ENCODE peak calls at places on chromosomes 5 and 9, in four cellular contexts. One of them, this sample, is unnamed.

GRCh38 chr5:55904152-55904551 is 53.0 kb downstream of the IL31RA start:
- DNase-seq in left ventricle myocardium inferior: peak; percentile 41
- DNase-seq in choroid plexus epithelial cell: peak; percentile 71
- DNase-seq in lower lobe of right lung: no peak
- DNase-seq in this sample: peak; percentile 48

GRCh38 chr5:120062515-120062917 is 401.6 kb upstream of the PRR16 start:
- DNase-seq in left ventricle myocardium inferior: no peak
- DNase-seq in choroid plexus epithelial cell: peak; percentile 46
- DNase-seq in lower lobe of right lung: no peak
- DNase-seq in this sample: no peak

GRCh38 chr9:32811251-32811650 is 27.9 kb downstream of the TMEM215 start:
- DNase-seq in left ventricle myocardium inferior: no peak
- DNase-seq in choroid plexus epithelial cell: no peak
- DNase-seq in lower lobe of right lung: no peak
- DNase-seq in this sample: no peak

GRCh38 chr9:2157277-2158105 is 142.3 kb downstream of the SMARCA2 start:
- DNase-seq in left ventricle myocardium inferior: peak; percentile 24
- DNase-seq in choroid plexus epithelial cell: peak; percentile 72
- DNase-seq in lower lobe of right lung: peak; percentile 52
- DNase-seq in this sample: no peak

GRCh38 chr9:98614941-98615340 is 93.8 kb downstream of the GABBR2 start:
- DNase-seq in left ventricle myocardium inferior: no peak
- DNase-seq in choroid plexus epithelial cell: no peak
- DNase-seq in lower lobe of right lung: no peak
- DNase-seq in this sample: no peak

GRCh38 chr9:33473216-33473615 is 508 bp downstream of the NOL6 start:
- DNase-seq in left ventricle myocardium inferior: no peak
- DNase-seq in choroid plexus epithelial cell: no peak
- DNase-seq in lower lobe of right lung: no peak
- DNase-seq in this sample: no peak

GRCh38 chr5:143019614-143020515 is 249.7 kb downstream of the ARHGAP26 start:
- DNase-seq in left ventricle myocardium inferior: no peak
- DNase-seq in choroid plexus epithelial cell: peak; percentile 46
- DNase-seq in lower lobe of right lung: no peak
- DNase-seq in this sample: no peak

GRCh38 chr5:150516011-150516410 is 8.1 kb downstream of the NDST1 start:
- DNase-seq in left ventricle myocardium inferior: peak; percentile 56
- DNase-seq in choroid plexus epithelial cell: peak; percentile 70
- DNase-seq in lower lobe of right lung: no peak
- DNase-seq in this sample: peak; percentile 44

DNA sequence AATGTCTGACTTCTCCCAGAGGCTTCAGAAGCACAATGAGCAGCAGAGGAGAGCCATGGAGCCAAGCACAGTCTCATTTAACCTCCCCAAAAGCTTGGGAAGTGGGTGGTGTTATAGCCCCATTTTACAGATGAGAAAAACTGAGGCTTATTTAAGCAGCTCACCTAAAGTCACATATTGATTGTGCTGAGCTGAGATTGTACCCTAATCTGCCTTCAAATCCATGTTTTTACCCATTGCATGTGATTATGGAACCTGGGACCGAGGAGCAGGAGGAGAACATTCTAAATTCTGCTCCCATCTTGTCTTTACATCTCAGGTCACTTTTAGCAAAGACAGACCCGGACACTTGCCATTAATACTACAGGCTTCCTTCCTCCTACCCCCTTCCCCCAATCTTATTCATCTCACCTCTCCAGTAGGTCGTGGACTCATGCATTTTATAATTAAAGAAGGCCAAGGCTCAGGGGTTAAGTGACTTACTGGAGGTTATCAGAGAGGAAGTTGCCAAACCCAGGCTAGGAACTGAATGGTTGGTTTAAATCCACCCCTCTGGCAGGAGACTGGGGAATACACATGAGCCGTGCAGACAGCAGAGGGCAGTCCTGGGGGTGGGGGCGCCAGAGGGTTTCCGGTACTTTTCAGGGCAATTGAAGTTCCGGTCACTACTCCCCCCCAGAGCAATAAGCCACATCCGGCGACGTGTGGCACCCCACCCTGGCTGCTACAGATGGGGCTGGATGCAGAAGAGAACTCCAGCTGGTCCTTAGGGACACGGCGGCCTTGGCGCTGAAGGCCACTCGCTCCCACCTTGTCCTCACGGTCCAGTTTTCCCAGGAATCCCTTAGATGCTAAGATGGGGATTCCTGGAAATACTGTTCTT is 51.0 kb upstream of the IL17B start:
- DNase-seq in left ventricle myocardium inferior: peak; percentile 74
- DNase-seq in choroid plexus epithelial cell: peak; percentile 64
- DNase-seq in lower lobe of right lung: peak; percentile 73
- DNase-seq in this sample: peak; percentile 38
- TF ChIP-seq CTCF in left ventricle myocardium inferior: peak; percentile 29
- TF ChIP-seq CTCF in choroid plexus epithelial cell: peak; percentile 51
- TF ChIP-seq CTCF in lower lobe of right lung: peak; percentile 42
- TF ChIP-seq CTCF in this sample: peak; percentile 19

GRCh38 chr9:129644902-129645301 is 3.0 kb upstream of the ASB6 start:
- DNase-seq in left ventricle myocardium inferior: no peak
- DNase-seq in choroid plexus epithelial cell: no peak
- DNase-seq in lower lobe of right lung: no peak
- DNase-seq in this sample: no peak
- TF ChIP-seq CTCF in left ventricle myocardium inferior: no peak
- TF ChIP-seq CTCF in choroid plexus epithelial cell: no peak
- TF ChIP-seq CTCF in lower lobe of right lung: no peak
- TF ChIP-seq CTCF in this sample: no peak

GRCh38 chr5:160789219-160789820 is 62.7 kb downstream of the ATP10B start:
- DNase-seq in left ventricle myocardium inferior: no peak
- DNase-seq in choroid plexus epithelial cell: no peak
- DNase-seq in lower lobe of right lung: no peak
- DNase-seq in this sample: no peak

GRCh38 chr5:160792732-160793454 is 59.1 kb downstream of the ATP10B start:
- DNase-seq in left ventricle myocardium inferior: no peak
- DNase-seq in choroid plexus epithelial cell: no peak
- DNase-seq in lower lobe of right lung: no peak
- DNase-seq in this sample: no peak

GRCh38 chr5:160792281-160792680 is 59.7 kb downstream of the ATP10B start:
- DNase-seq in left ventricle myocardium inferior: no peak
- DNase-seq in choroid plexus epithelial cell: no peak
- DNase-seq in lower lobe of right lung: no peak
- DNase-seq in this sample: no peak

GRCh38 chr5:160787247-160787646 is 64.8 kb downstream of the ATP10B start:
- DNase-seq in left ventricle myocardium inferior: no peak
- DNase-seq in choroid plexus epithelial cell: no peak
- DNase-seq in lower lobe of right lung: no peak
- DNase-seq in this sample: no peak
- TF ChIP-seq CTCF in left ventricle myocardium inferior: no peak
- TF ChIP-seq CTCF in choroid plexus epithelial cell: peak; percentile 25
- TF ChIP-seq CTCF in lower lobe of right lung: peak; percentile 39
- TF ChIP-seq CTCF in this sample: no peak

DNA sequence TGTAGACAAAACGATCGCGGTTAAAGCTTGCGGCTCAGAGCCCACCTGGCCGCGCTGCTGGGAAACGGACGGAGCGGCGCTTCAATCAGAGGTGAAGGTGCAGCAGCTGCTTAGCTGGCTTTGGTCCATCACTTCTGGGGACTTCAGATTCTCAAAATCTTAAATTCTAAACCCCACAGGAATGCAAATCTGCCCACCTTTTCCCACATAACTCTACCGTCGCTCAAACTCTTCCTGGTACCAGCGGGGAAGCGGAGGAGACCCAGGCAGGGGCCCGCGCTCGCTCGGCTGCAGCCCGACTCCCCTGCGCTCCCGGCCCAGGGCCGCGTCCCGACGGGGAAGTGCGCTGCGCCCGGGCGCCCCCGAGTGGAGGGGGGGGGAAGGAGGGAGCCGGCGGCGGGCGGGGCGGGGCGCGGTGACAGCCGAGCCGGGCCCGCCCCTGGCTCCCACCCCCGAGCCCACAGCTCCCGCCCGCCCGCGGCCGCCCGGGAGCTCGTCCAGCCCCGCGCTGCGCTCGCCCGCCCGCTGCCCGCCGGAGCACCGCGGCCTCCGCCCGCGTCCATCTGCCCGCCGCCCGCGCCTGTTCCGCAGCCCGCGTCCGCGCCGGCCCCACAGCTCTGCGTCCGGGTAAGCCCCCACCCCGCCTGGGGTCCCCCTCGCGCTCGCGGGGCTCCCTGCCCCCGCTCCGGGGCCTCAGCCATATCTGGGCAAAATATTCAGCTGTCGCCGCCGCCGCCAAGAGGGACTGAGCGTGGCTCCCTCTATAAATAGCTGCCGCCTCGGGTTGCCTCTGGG is at the start of gene TMOD1:
- DNase-seq in left ventricle myocardium inferior: peak; percentile 82
- DNase-seq in choroid plexus epithelial cell: no peak
- DNase-seq in lower lobe of right lung: peak; percentile 78
- DNase-seq in this sample: peak; percentile 55
- TF ChIP-seq CTCF in left ventricle myocardium inferior: peak; percentile 26
- TF ChIP-seq CTCF in choroid plexus epithelial cell: no peak
- TF ChIP-seq CTCF in lower lobe of right lung: peak; percentile 17
- TF ChIP-seq CTCF in this sample: no peak

GRCh38 chr9:129322022-129322621 is 144.1 kb upstream of the IER5L start:
- DNase-seq in left ventricle myocardium inferior: no peak
- DNase-seq in choroid plexus epithelial cell: no peak
- DNase-seq in lower lobe of right lung: no peak
- DNase-seq in this sample: no peak

GRCh38 chr9:129319076-129319937 is 141.2 kb upstream of the IER5L start:
- DNase-seq in left ventricle myocardium inferior: no peak
- DNase-seq in choroid plexus epithelial cell: no peak
- DNase-seq in lower lobe of right lung: no peak
- DNase-seq in this sample: no peak

GRCh38 chr9:129321511-129322021 is 143.5 kb upstream of the IER5L start:
- DNase-seq in left ventricle myocardium inferior: no peak
- DNase-seq in choroid plexus epithelial cell: no peak
- DNase-seq in lower lobe of right lung: no peak
- DNase-seq in this sample: no peak

GRCh38 chr9:129319938-129320481 is 141.9 kb upstream of the IER5L start:
- DNase-seq in left ventricle myocardium inferior: no peak
- DNase-seq in choroid plexus epithelial cell: no peak
- DNase-seq in lower lobe of right lung: no peak
- DNase-seq in this sample: no peak

GRCh38 chr9:129320575-129321311 is 142.7 kb upstream of the IER5L start:
- DNase-seq in left ventricle myocardium inferior: peak; percentile 65
- DNase-seq in choroid plexus epithelial cell: peak; percentile 95
- DNase-seq in lower lobe of right lung: peak; percentile 76
- DNase-seq in this sample: peak; percentile 66
- TF ChIP-seq CTCF in left ventricle myocardium inferior: peak; percentile 38
- TF ChIP-seq CTCF in choroid plexus epithelial cell: peak; percentile 43
- TF ChIP-seq CTCF in lower lobe of right lung: peak; percentile 22
- TF ChIP-seq CTCF in this sample: no peak

GRCh38 chr9:91882628-91883027 is 67.4 kb downstream of the ROR2 start:
- DNase-seq in left ventricle myocardium inferior: no peak
- DNase-seq in choroid plexus epithelial cell: no peak
- DNase-seq in lower lobe of right lung: no peak
- DNase-seq in this sample: no peak
- TF ChIP-seq CTCF in left ventricle myocardium inferior: no peak
- TF ChIP-seq CTCF in choroid plexus epithelial cell: no peak
- TF ChIP-seq CTCF in lower lobe of right lung: no peak
- TF ChIP-seq CTCF in this sample: no peak

GRCh38 chr9:128724744-128725211 is 851 bp upstream of the ZDHHC12 start:
- DNase-seq in left ventricle myocardium inferior: peak; percentile 79
- DNase-seq in choroid plexus epithelial cell: peak; percentile 85
- DNase-seq in lower lobe of right lung: peak; percentile 73
- DNase-seq in this sample: peak; percentile 70

GRCh38 chr9:128722380-128723351 is 1.3 kb downstream of the ZDHHC12 start:
- DNase-seq in left ventricle myocardium inferior: no peak
- DNase-seq in choroid plexus epithelial cell: no peak
- DNase-seq in lower lobe of right lung: no peak
- DNase-seq in this sample: no peak

GRCh38 chr9:128721487-128722010 is 2.4 kb downstream of the ZDHHC12 start:
- DNase-seq in left ventricle myocardium inferior: no peak
- DNase-seq in choroid plexus epithelial cell: no peak
- DNase-seq in lower lobe of right lung: no peak
- DNase-seq in this sample: no peak

GRCh38 chr9:128723352-128723865 is 518 bp downstream of the ZDHHC12 start:
- DNase-seq in left ventricle myocardium inferior: no peak
- DNase-seq in choroid plexus epithelial cell: no peak
- DNase-seq in lower lobe of right lung: no peak
- DNase-seq in this sample: no peak

DNA sequence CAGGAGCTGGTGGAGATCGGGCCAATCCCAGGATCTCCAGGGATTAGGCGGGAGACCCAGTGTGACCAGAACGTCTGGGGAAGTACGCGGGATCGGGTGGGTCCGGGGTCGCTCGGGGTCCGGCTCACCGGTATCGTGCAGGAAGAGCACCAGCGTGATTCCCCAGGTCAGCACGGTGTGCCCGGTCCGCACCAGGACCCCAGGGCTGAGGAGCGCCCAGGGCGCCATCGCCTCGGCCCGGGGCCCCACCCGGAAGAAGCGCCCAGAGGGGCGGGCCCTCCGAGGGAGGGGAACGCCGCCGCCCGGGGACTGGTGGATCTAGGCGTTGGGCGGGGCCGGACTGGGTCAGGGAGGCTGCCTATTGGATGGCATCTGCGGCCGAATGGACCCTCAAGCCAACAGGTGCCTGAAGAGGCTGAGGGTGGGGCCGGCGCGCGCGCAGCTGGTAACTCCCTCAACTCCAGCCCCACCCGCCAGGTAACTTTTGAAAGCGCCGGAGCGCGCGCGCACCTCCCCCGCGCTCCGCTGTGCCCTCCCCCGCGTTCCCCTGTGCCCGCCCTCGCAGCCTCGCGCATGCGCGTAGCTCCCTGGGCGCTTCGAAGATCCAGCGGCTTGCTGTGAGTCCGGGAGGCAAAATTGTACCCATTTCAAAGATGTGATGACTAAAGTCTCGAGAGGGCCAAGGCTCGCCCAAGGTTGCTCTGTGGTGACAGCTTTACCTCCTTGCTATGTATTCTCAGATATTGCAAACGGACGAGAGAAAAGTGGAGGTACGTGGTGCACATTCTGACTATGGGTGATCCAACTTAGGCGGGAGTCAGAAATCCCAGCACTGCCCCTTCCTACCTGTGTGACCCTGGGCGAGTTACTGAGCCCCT is at the start of gene ZDHHC12:
- DNase-seq in left ventricle myocardium inferior: peak; percentile 96
- DNase-seq in choroid plexus epithelial cell: peak; percentile 96
- DNase-seq in lower lobe of right lung: peak; percentile 100
- DNase-seq in this sample: peak; percentile 95
- TF ChIP-seq CTCF in left ventricle myocardium inferior: no peak
- TF ChIP-seq CTCF in choroid plexus epithelial cell: no peak
- TF ChIP-seq CTCF in lower lobe of right lung: no peak
- TF ChIP-seq CTCF in this sample: no peak

This sample was measured in endothelial cell of umbilical vein.